ENCODE peak calls at places on chromosomes 6 and 20, in five cellular contexts. T, K, H, V and R are unnamed samples. For H3K27me3, the result is how much of the 10 kb centered on the place peaks cover.

GRCh38 chr6:114085206-114085605 is 114.3 kb upstream of the HDAC2 start:
- DNase-seq in V (no peak), T (no peak), K (no peak), H (no peak), R (no peak)

GRCh38 chr20:47117789-47118188 is 223.1 kb downstream of the EYA2 start:
- DNase-seq in K (no peak), V (no peak), H (no peak), T (no peak), R (no peak)

GRCh38 chr6:10369896-10370295 is 45.0 kb downstream of the TFAP2A start:
- DNase-seq in V (no peak), K (no peak), T (peak), H (no peak), R (no peak)

GRCh38 chr6:31190488-31190887 is 20.0 kb upstream of the POU5F1 start:
- DNase-seq in K (no peak), T (no peak), H (no peak), V (no peak), R (no peak)

GRCh38 chr20:19995220-19995863 is 21.8 kb upstream of the NAA20 start:
- DNase-seq in H (peak), K (no peak), T (no peak), V (no peak), R (no peak)

GRCh38 chr6:14786455-14786854 is 459.4 kb upstream of the JARID2 start:
- DNase-seq in K (no peak), T (no peak), V (no peak), H (no peak), R (no peak)

GRCh38 chr6:138106665-138107077 is 548 bp downstream of the PERP start:
- DNase-seq in V (no peak), H (no peak), T (no peak), K (no peak), R (no peak)

GRCh38 chr6:44920952-44921491 is 407.1 kb upstream of the RUNX2 start:
- DNase-seq in H (no peak), V (no peak), K (no peak), T (no peak), R (no peak)

GRCh38 chr20:24718696-24719095 is 230.4 kb upstream of the CST7 start:
- DNase-seq in K (no peak), H (no peak), T (no peak), V (no peak), R (no peak)

GRCh38 chr6:140499607-140500006 is 1125.2 kb upstream of the CITED2 start:
- DNase-seq in K (no peak), T (no peak), H (no peak), V (no peak), R (no peak)

GRCh38 chr6:56671651-56672461 is 29.2 kb upstream of the DST start:
- DNase-seq in T (no peak), K (no peak), H (peak), V (no peak), R (no peak)

GRCh38 chr6:11796819-11797218 is 18.2 kb upstream of the ADTRP start:
- DNase-seq in V (no peak), K (no peak), H (no peak), T (no peak), R (no peak)

GRCh38 chr6:145227593-145227992 is 507.7 kb downstream of the EPM2A start:
- DNase-seq in T (no peak), V (no peak), K (no peak), H (no peak), R (no peak)
- H3K27me3 ChIP-seq in T (under half), V (under half), K (under half), H (under half), R (under half)

GRCh38 chr6:41732149-41732548 is 3.3 kb downstream of the TFEB start:
- DNase-seq in K (no peak), V (no peak), T (no peak), H (no peak), R (no peak)
- H3K4me3 ChIP-seq in K (no peak), V (peak), T (peak), H (no peak), R (no peak)

GRCh38 chr6:92000112-92000511 is 1413.2 kb upstream of the MAP3K7 start:
- DNase-seq in T (no peak), H (no peak), V (no peak), K (no peak), R (no peak)
- H3K27me3 ChIP-seq in T (under half), H (under half), V (under half), K (under half), R (under half)

GRCh38 chr20:38872491-38873049 is 53.6 kb upstream of the FAM83D start:
- DNase-seq in K (no peak), V (no peak), H (no peak), T (no peak), R (no peak)

GRCh38 chr20:38872036-38872435 is 54.2 kb upstream of the FAM83D start:
- DNase-seq in K (no peak), H (no peak), T (no peak), V (no peak), R (no peak)

GRCh38 chr20:38871560-38871953 is 54.7 kb upstream of the FAM83D start:
- DNase-seq in H (no peak), K (no peak), T (no peak), V (no peak), R (no peak)

GRCh38 chr20:38873050-38873581 is 53.1 kb upstream of the FAM83D start:
- DNase-seq in K (no peak), H (no peak), T (no peak), V (no peak), R (no peak)

GRCh38 chr20:38870733-38871559 is 55.3 kb upstream of the FAM83D start:
- DNase-seq in H (peak), T (peak), K (no peak), V (no peak), R (no peak)
- H3K4me3 ChIP-seq in H (no peak), T (no peak), K (no peak), V (no peak), R (no peak)

DNA sequence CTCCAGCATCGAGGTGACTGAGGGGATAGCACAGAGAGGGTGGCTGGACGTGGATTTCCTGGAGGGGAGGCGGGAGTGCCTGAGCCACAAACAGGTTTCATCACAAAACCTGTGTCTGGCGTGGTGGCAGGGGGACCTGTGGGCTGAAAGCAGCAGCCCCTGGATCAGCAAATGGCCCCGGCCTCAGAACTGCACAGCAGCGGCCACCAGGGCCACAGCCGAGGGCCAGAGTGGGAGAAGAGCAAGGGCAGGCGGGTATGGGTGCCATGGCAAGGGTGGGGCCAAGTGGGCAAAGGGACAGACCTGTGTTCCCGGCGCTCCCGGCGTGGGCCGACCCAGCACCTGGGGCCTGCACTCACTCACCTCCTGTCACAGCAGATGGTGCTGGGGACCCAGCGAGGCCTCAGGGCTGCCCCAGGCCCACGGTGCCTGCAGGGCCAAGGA is 19.0 kb downstream of the NTSR1 start:
- DNase-seq in H (peak), K (no peak), T (no peak), V (peak), R (no peak)
- H3K27me3 ChIP-seq in H (under half), K (under half), T (under half), V (half or more), R (under half)

GRCh38 chr6:39228992-39229767 is at the start of gene KCNK5:
- DNase-seq in K (no peak), H (peak), V (peak), T (peak), R (no peak)
- H3K4me3 ChIP-seq in K (peak), H (peak), V (peak), T (peak), R (peak)

GRCh38 chr6:100462396-100462795 is 2.3 kb downstream of the SIM1 start:
- DNase-seq in H (no peak), K (no peak), T (no peak), V (no peak), R (no peak)
- H3K27me3 ChIP-seq in H (half or more), K (half or more), T (half or more), V (half or more), R (half or more)

GRCh38 chr6:166461821-166462460 is 79.2 kb upstream of the MPC1 start:
- DNase-seq in V (no peak), K (no peak), T (no peak), H (no peak), R (no peak)

GRCh38 chr6:166464418-166465400 is 82.0 kb upstream of the MPC1 start:
- DNase-seq in K (no peak), V (no peak), T (no peak), H (no peak), R (no peak)

GRCh38 chr6:166462461-166463135 is 79.9 kb upstream of the MPC1 start:
- DNase-seq in K (no peak), H (no peak), T (no peak), V (no peak), R (no peak)

GRCh38 chr6:166464068-166464410 is 81.3 kb upstream of the MPC1 start:
- DNase-seq in V (no peak), T (no peak), H (no peak), K (no peak), R (no peak)

DNA sequence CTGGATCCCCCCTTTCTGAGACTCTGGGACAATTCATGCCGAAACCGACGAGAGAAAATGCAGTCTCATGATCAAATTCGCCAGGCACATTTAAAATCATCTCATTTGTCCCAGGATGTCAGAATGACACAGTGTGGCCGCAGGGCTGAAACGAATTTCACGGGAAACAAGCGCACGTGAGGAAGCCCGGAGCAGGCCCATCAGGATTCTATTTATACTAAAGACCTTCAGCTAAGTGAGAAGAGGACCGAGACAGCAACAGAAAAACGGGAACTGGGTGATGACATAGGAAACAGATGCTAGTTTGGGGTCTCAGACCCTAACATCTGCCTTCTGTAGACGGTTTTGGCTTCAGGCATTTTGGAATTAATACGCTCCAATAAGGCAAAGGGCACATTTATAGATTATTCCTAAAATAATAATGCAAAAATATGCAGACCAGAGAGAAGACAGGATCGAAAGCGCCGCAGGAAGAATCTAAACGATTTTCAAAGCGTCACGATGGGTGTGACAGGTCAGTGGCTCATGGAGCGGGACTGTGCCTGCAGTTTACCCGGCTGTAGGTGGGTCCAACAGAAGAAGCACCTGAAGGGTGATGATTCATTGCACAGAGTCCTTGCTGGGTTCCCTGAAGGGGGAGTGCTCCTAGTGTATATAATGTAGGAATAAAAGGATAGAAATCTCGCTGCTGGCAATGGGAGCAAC is 80.8 kb upstream of the MPC1 start:
- DNase-seq in T (no peak), H (no peak), K (no peak), V (no peak), R (no peak)
- H3K4me3 ChIP-seq in T (no peak), H (no peak), K (no peak), V (no peak), R (no peak)

GRCh38 chr6:206264-206663 is 86.0 kb upstream of the DUSP22 start:
- DNase-seq in H (no peak), T (no peak), K (no peak), V (no peak), R (no peak)

GRCh38 chr6:208379-208778 is 83.9 kb upstream of the DUSP22 start:
- DNase-seq in K (no peak), H (no peak), T (no peak), V (no peak), R (no peak)

GRCh38 chr6:209432-210103 is 82.7 kb upstream of the DUSP22 start:
- DNase-seq in K (no peak), T (no peak), V (no peak), H (no peak), R (no peak)

GRCh38 chr6:208973-209372 is 83.3 kb upstream of the DUSP22 start:
- DNase-seq in T (no peak), V (no peak), K (no peak), H (no peak), R (no peak)

GRCh38 chr6:203663-204062 is 88.6 kb upstream of the DUSP22 start:
- DNase-seq in T (no peak), K (no peak), V (no peak), H (no peak), R (no peak)
- H3K27me3 ChIP-seq in T (under half), K (under half), V (under half), H (under half), R (under half)